ENCODE peak calls at places on chromosome 7, in seven cellular contexts. One of them, this sample, is unnamed.

GRCh38 chr7:92740713-92741126 is 95.7 kb downstream of the CDK6 start:
- DNase-seq in activated CD4-positive, alpha-beta T cell treated with anti-CD3 and anti-CD28 coated beads, Interleukin-2, amount 10 ng/mL, durations not matched to agents 7 days and 5 days: no peak
- DNase-seq in cardiac muscle cell: no peak
- DNase-seq in stimulated activated effector memory CD8-positive, alpha-beta T cell treated with anti-CD3 and anti-CD28 coated beads, Interleukin-12 subunit alpha, Interleukin-12 subunit beta, amount 100 ng/mL, for 72 hours: no peak
- DNase-seq in activated naive CD8-positive, alpha-beta T cell treated with anti-CD3 and anti-CD28 coated beads, Interleukin-2, amount 50 U/mL, for 24 hours: no peak
- DNase-seq in AG10803: peak; percentile 88
- DNase-seq in transverse colon: no peak
- DNase-seq in this sample: peak; percentile 49

GRCh38 chr7:143290293-143290692 is 2.1 kb downstream of the CASP2 start:
- DNase-seq in activated CD4-positive, alpha-beta T cell treated with anti-CD3 and anti-CD28 coated beads, Interleukin-2, amount 10 ng/mL, durations not matched to agents 7 days and 5 days: no peak
- DNase-seq in cardiac muscle cell: no peak
- DNase-seq in stimulated activated effector memory CD8-positive, alpha-beta T cell treated with anti-CD3 and anti-CD28 coated beads, Interleukin-12 subunit alpha, Interleukin-12 subunit beta, amount 100 ng/mL, for 72 hours: no peak
- DNase-seq in activated naive CD8-positive, alpha-beta T cell treated with anti-CD3 and anti-CD28 coated beads, Interleukin-2, amount 50 U/mL, for 24 hours: no peak
- DNase-seq in AG10803: no peak
- DNase-seq in transverse colon: no peak
- DNase-seq in this sample: no peak

GRCh38 chr7:51446785-51447184 is 130.2 kb upstream of the COBL start:
- DNase-seq in activated CD4-positive, alpha-beta T cell treated with anti-CD3 and anti-CD28 coated beads, Interleukin-2, amount 10 ng/mL, durations not matched to agents 7 days and 5 days: no peak
- DNase-seq in cardiac muscle cell: no peak
- DNase-seq in stimulated activated effector memory CD8-positive, alpha-beta T cell treated with anti-CD3 and anti-CD28 coated beads, Interleukin-12 subunit alpha, Interleukin-12 subunit beta, amount 100 ng/mL, for 72 hours: no peak
- DNase-seq in activated naive CD8-positive, alpha-beta T cell treated with anti-CD3 and anti-CD28 coated beads, Interleukin-2, amount 50 U/mL, for 24 hours: no peak
- DNase-seq in AG10803: no peak
- DNase-seq in transverse colon: no peak
- DNase-seq in this sample: peak; percentile 75

GRCh38 chr7:156903232-156903909 is 10.4 kb upstream of the LMBR1 start:
- DNase-seq in activated CD4-positive, alpha-beta T cell treated with anti-CD3 and anti-CD28 coated beads, Interleukin-2, amount 10 ng/mL, durations not matched to agents 7 days and 5 days: peak; percentile 37
- DNase-seq in cardiac muscle cell: no peak
- DNase-seq in stimulated activated effector memory CD8-positive, alpha-beta T cell treated with anti-CD3 and anti-CD28 coated beads, Interleukin-12 subunit alpha, Interleukin-12 subunit beta, amount 100 ng/mL, for 72 hours: no peak
- DNase-seq in activated naive CD8-positive, alpha-beta T cell treated with anti-CD3 and anti-CD28 coated beads, Interleukin-2, amount 50 U/mL, for 24 hours: peak; percentile 14
- DNase-seq in AG10803: peak; percentile 17
- DNase-seq in transverse colon: no peak
- DNase-seq in this sample: no peak

GRCh38 chr7:155234950-155235789 is 62.5 kb upstream of the INSIG1 start:
- DNase-seq in activated CD4-positive, alpha-beta T cell treated with anti-CD3 and anti-CD28 coated beads, Interleukin-2, amount 10 ng/mL, durations not matched to agents 7 days and 5 days: no peak
- DNase-seq in cardiac muscle cell: no peak
- DNase-seq in stimulated activated effector memory CD8-positive, alpha-beta T cell treated with anti-CD3 and anti-CD28 coated beads, Interleukin-12 subunit alpha, Interleukin-12 subunit beta, amount 100 ng/mL, for 72 hours: no peak
- DNase-seq in activated naive CD8-positive, alpha-beta T cell treated with anti-CD3 and anti-CD28 coated beads, Interleukin-2, amount 50 U/mL, for 24 hours: no peak
- DNase-seq in AG10803: no peak
- DNase-seq in transverse colon: no peak
- DNase-seq in this sample: no peak

GRCh38 chr7:123401295-123401694 is 133.1 kb downstream of the IQUB start:
- DNase-seq in activated CD4-positive, alpha-beta T cell treated with anti-CD3 and anti-CD28 coated beads, Interleukin-2, amount 10 ng/mL, durations not matched to agents 7 days and 5 days: no peak
- DNase-seq in cardiac muscle cell: no peak
- DNase-seq in stimulated activated effector memory CD8-positive, alpha-beta T cell treated with anti-CD3 and anti-CD28 coated beads, Interleukin-12 subunit alpha, Interleukin-12 subunit beta, amount 100 ng/mL, for 72 hours: no peak
- DNase-seq in activated naive CD8-positive, alpha-beta T cell treated with anti-CD3 and anti-CD28 coated beads, Interleukin-2, amount 50 U/mL, for 24 hours: no peak
- DNase-seq in AG10803: no peak
- DNase-seq in transverse colon: no peak
- DNase-seq in this sample: no peak

GRCh38 chr7:20307901-20308300 is 22.8 kb upstream of the ITGB8 start:
- DNase-seq in activated CD4-positive, alpha-beta T cell treated with anti-CD3 and anti-CD28 coated beads, Interleukin-2, amount 10 ng/mL, durations not matched to agents 7 days and 5 days: no peak
- DNase-seq in cardiac muscle cell: no peak
- DNase-seq in stimulated activated effector memory CD8-positive, alpha-beta T cell treated with anti-CD3 and anti-CD28 coated beads, Interleukin-12 subunit alpha, Interleukin-12 subunit beta, amount 100 ng/mL, for 72 hours: no peak
- DNase-seq in activated naive CD8-positive, alpha-beta T cell treated with anti-CD3 and anti-CD28 coated beads, Interleukin-2, amount 50 U/mL, for 24 hours: no peak
- DNase-seq in AG10803: no peak
- DNase-seq in transverse colon: no peak
- DNase-seq in this sample: peak; percentile 48

GRCh38 chr7:43954524-43955228 is 28.4 kb downstream of the UBE2D4 start:
- DNase-seq in activated CD4-positive, alpha-beta T cell treated with anti-CD3 and anti-CD28 coated beads, Interleukin-2, amount 10 ng/mL, durations not matched to agents 7 days and 5 days: peak; percentile 43
- DNase-seq in cardiac muscle cell: peak; percentile 65
- DNase-seq in stimulated activated effector memory CD8-positive, alpha-beta T cell treated with anti-CD3 and anti-CD28 coated beads, Interleukin-12 subunit alpha, Interleukin-12 subunit beta, amount 100 ng/mL, for 72 hours: no peak
- DNase-seq in activated naive CD8-positive, alpha-beta T cell treated with anti-CD3 and anti-CD28 coated beads, Interleukin-2, amount 50 U/mL, for 24 hours: peak; percentile 16
- DNase-seq in AG10803: peak; percentile 60
- DNase-seq in transverse colon: peak; percentile 22
- DNase-seq in this sample: peak; percentile 54

GRCh38 chr7:151710121-151710640 is 166.7 kb downstream of the PRKAG2 start:
- DNase-seq in activated CD4-positive, alpha-beta T cell treated with anti-CD3 and anti-CD28 coated beads, Interleukin-2, amount 10 ng/mL, durations not matched to agents 7 days and 5 days: no peak
- DNase-seq in cardiac muscle cell: no peak
- DNase-seq in stimulated activated effector memory CD8-positive, alpha-beta T cell treated with anti-CD3 and anti-CD28 coated beads, Interleukin-12 subunit alpha, Interleukin-12 subunit beta, amount 100 ng/mL, for 72 hours: no peak
- DNase-seq in activated naive CD8-positive, alpha-beta T cell treated with anti-CD3 and anti-CD28 coated beads, Interleukin-2, amount 50 U/mL, for 24 hours: no peak
- DNase-seq in AG10803: no peak
- DNase-seq in transverse colon: no peak
- DNase-seq in this sample: no peak

This sample was measured in ELF-1.